ENCODE peak calls at places on chromosomes 7 and 10, in six cellular contexts. One of them, this sample, is unnamed.

GRCh38 chr10:78419481-78420265 is 386.0 kb downstream of the RPS24 start:
- DNase-seq in neuronal stem cell: no peak
- DNase-seq in K562: no peak
- DNase-seq in CD8-positive, alpha-beta memory T cell: no peak
- DNase-seq in small intestine: no peak
- DNase-seq in HCT116: no peak
- DNase-seq in this sample: no peak

GRCh38 chr7:32588657-32589056 is 93.4 kb downstream of the AVL9 start:
- DNase-seq in neuronal stem cell: no peak
- DNase-seq in K562: peak; percentile 22
- DNase-seq in CD8-positive, alpha-beta memory T cell: no peak
- DNase-seq in small intestine: no peak
- DNase-seq in HCT116: no peak
- DNase-seq in this sample: peak; percentile 78

GRCh38 chr10:8130973-8131911 is 76.8 kb downstream of the GATA3 start:
- DNase-seq in neuronal stem cell: no peak
- DNase-seq in K562: no peak
- DNase-seq in CD8-positive, alpha-beta memory T cell: no peak
- DNase-seq in small intestine: no peak
- DNase-seq in HCT116: peak; percentile 37
- DNase-seq in this sample: peak; percentile 25

GRCh38 chr7:112173214-112173905 is 32.8 kb downstream of the DOCK4 start:
- DNase-seq in neuronal stem cell: no peak
- DNase-seq in K562: no peak
- DNase-seq in CD8-positive, alpha-beta memory T cell: no peak
- DNase-seq in small intestine: no peak
- DNase-seq in HCT116: no peak
- DNase-seq in this sample: no peak

GRCh38 chr10:110357252-110357780 is 52.6 kb upstream of the SMNDC1 start:
- DNase-seq in neuronal stem cell: no peak
- DNase-seq in K562: peak; percentile 41
- DNase-seq in CD8-positive, alpha-beta memory T cell: no peak
- DNase-seq in small intestine: no peak
- DNase-seq in HCT116: peak; percentile 34
- DNase-seq in this sample: no peak

GRCh38 chr10:128875955-128876354 is 591.1 kb upstream of the MGMT start:
- DNase-seq in neuronal stem cell: no peak
- DNase-seq in K562: no peak
- DNase-seq in CD8-positive, alpha-beta memory T cell: no peak
- DNase-seq in small intestine: no peak
- DNase-seq in HCT116: no peak
- DNase-seq in this sample: no peak

GRCh38 chr7:83060218-83060617 is 102.5 kb downstream of the PCLO start:
- DNase-seq in neuronal stem cell: no peak
- DNase-seq in K562: no peak
- DNase-seq in CD8-positive, alpha-beta memory T cell: no peak
- DNase-seq in small intestine: peak; percentile 6
- DNase-seq in HCT116: no peak
- DNase-seq in this sample: no peak

GRCh38 chr10:82826132-82826531 is 951.1 kb downstream of the NRG3 start:
- DNase-seq in neuronal stem cell: no peak
- DNase-seq in K562: no peak
- DNase-seq in CD8-positive, alpha-beta memory T cell: no peak
- DNase-seq in small intestine: no peak
- DNase-seq in HCT116: no peak
- DNase-seq in this sample: no peak

GRCh38 chr10:131187886-131188285 is 123.6 kb downstream of the TCERG1L start:
- DNase-seq in neuronal stem cell: no peak
- DNase-seq in K562: no peak
- DNase-seq in CD8-positive, alpha-beta memory T cell: no peak
- DNase-seq in small intestine: no peak
- DNase-seq in HCT116: no peak
- DNase-seq in this sample: no peak

GRCh38 chr10:77056650-77057049 is 581.0 kb downstream of the KCNMA1 start:
- DNase-seq in neuronal stem cell: no peak
- DNase-seq in K562: no peak
- DNase-seq in CD8-positive, alpha-beta memory T cell: no peak
- DNase-seq in small intestine: no peak
- DNase-seq in HCT116: no peak
- DNase-seq in this sample: no peak

GRCh38 chr7:158289761-158290523 is 297.7 kb downstream of the PTPRN2 start:
- DNase-seq in neuronal stem cell: no peak
- DNase-seq in K562: no peak
- DNase-seq in CD8-positive, alpha-beta memory T cell: no peak
- DNase-seq in small intestine: no peak
- DNase-seq in HCT116: no peak
- DNase-seq in this sample: no peak

GRCh38 chr10:49272251-49273081 is 26.5 kb upstream of the C10orf71 start:
- DNase-seq in neuronal stem cell: no peak
- DNase-seq in K562: no peak
- DNase-seq in CD8-positive, alpha-beta memory T cell: no peak
- DNase-seq in small intestine: no peak
- DNase-seq in HCT116: no peak
- DNase-seq in this sample: no peak

GRCh38 chr10:30106987-30107386 is 47.6 kb upstream of the JCAD start:
- DNase-seq in neuronal stem cell: no peak
- DNase-seq in K562: no peak
- DNase-seq in CD8-positive, alpha-beta memory T cell: no peak
- DNase-seq in small intestine: no peak
- DNase-seq in HCT116: no peak
- DNase-seq in this sample: no peak

GRCh38 chr10:6514180-6514579 is 65.9 kb downstream of the PRKCQ start:
- DNase-seq in neuronal stem cell: no peak
- DNase-seq in K562: no peak
- DNase-seq in CD8-positive, alpha-beta memory T cell: no peak
- DNase-seq in small intestine: no peak
- DNase-seq in HCT116: no peak
- DNase-seq in this sample: no peak

GRCh38 chr10:6516277-6516676 is 63.8 kb downstream of the PRKCQ start:
- DNase-seq in neuronal stem cell: no peak
- DNase-seq in K562: peak; percentile 19
- DNase-seq in CD8-positive, alpha-beta memory T cell: no peak
- DNase-seq in small intestine: no peak
- DNase-seq in HCT116: no peak
- DNase-seq in this sample: no peak

GRCh38 chr10:6516877-6517276 is 63.2 kb downstream of the PRKCQ start:
- DNase-seq in neuronal stem cell: no peak
- DNase-seq in K562: no peak
- DNase-seq in CD8-positive, alpha-beta memory T cell: peak; percentile 29
- DNase-seq in small intestine: no peak
- DNase-seq in HCT116: no peak
- DNase-seq in this sample: no peak

GRCh38 chr10:6513509-6513908 is 66.6 kb downstream of the PRKCQ start:
- DNase-seq in neuronal stem cell: no peak
- DNase-seq in K562: no peak
- DNase-seq in CD8-positive, alpha-beta memory T cell: no peak
- DNase-seq in small intestine: no peak
- DNase-seq in HCT116: no peak
- DNase-seq in this sample: no peak

DNA sequence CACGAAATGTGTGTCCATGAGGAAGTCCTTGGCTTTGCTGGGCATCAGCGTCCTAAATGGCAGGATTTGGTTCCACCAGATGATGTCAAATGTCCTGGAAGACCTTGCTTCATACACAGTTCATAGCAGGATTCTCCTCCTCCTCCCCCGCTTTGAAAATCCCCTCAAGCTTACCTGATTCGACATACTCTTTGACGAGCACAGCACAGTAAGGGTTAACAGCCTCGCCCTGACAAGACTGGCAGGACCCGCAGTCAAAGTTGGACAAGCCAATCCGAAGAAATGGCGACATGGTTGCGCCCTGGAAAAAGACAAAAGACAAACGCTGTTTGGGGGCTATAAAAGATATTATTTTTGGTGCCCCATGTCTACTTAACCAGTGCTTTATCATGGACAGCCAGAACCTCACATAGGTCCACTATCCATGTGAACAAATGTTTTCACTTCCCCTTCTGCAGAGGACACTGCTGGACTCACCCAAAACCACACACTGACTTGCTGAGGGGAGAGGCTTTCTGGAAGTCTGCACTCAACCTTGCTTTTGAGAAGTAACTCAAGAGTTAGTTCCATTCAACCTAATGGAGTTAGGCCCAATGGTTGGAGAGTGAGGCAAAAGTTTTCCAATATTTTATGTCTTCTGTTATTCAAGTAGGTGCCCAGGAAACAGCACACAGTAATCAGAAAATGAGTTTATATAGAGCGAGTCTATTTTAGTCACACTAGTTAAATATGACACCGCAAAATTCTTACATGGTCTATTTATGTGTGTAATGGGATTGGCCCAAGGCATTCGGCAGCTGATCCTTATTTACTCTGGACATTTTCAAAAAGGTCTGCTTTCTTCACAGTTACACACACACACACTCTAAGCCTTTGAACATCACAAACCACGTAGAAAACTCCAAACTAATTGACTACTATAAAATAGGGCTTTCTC is 65.0 kb downstream of the PRKCQ start:
- DNase-seq in neuronal stem cell: no peak
- DNase-seq in K562: peak; percentile 66
- DNase-seq in CD8-positive, alpha-beta memory T cell: no peak
- DNase-seq in small intestine: no peak
- DNase-seq in HCT116: no peak
- DNase-seq in this sample: no peak
- H3K4me3 ChIP-seq in neuronal stem cell: no peak overlapping the region
- H3K4me3 ChIP-seq in K562: no peak overlapping the region
- H3K4me3 ChIP-seq in CD8-positive, alpha-beta memory T cell: no peak overlapping the region
- H3K4me3 ChIP-seq in small intestine: no peak overlapping the region
- H3K4me3 ChIP-seq in HCT116: no peak overlapping the region
- H3K4me3 ChIP-seq in this sample: no peak overlapping the region

DNA sequence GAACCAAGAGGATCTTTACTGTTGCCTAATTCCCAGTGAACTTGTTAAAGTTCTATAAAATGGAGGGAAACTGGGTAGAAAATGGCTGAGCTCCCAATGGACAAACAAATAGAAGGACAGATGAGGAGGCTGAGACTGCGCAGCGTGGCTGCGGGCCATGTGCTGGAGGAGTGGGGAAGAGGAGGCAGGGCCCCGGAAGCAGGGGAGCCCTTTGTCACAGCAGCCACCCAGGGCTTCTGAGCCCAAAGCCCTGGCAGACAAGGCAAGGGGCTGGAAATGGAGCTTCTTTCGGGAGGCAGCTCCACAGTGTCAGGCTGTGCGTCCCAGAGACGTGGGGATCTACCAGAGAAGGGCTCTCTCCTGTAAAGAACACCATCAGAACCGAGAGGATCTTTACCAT is 13.8 kb upstream of the CNPY1 start:
- DNase-seq in neuronal stem cell: no peak
- DNase-seq in K562: no peak
- DNase-seq in CD8-positive, alpha-beta memory T cell: no peak
- DNase-seq in small intestine: no peak
- DNase-seq in HCT116: no peak
- DNase-seq in this sample: no peak
- H3K4me3 ChIP-seq in neuronal stem cell: no peak overlapping the region
- H3K4me3 ChIP-seq in K562: no peak overlapping the region
- H3K4me3 ChIP-seq in CD8-positive, alpha-beta memory T cell: no peak overlapping the region
- H3K4me3 ChIP-seq in small intestine: no peak overlapping the region
- H3K4me3 ChIP-seq in HCT116: no peak overlapping the region
- H3K4me3 ChIP-seq in this sample: no peak overlapping the region

GRCh38 chr10:119368581-119368980 is 161.2 kb downstream of the GRK5 start:
- DNase-seq in neuronal stem cell: no peak
- DNase-seq in K562: no peak
- DNase-seq in CD8-positive, alpha-beta memory T cell: no peak
- DNase-seq in small intestine: no peak
- DNase-seq in HCT116: no peak
- DNase-seq in this sample: no peak

GRCh38 chr10:119370972-119371703 is 163.8 kb downstream of the GRK5 start:
- DNase-seq in neuronal stem cell: no peak
- DNase-seq in K562: no peak
- DNase-seq in CD8-positive, alpha-beta memory T cell: no peak
- DNase-seq in small intestine: no peak
- DNase-seq in HCT116: no peak
- DNase-seq in this sample: no peak

GRCh38 chr10:119368991-119369869 is 161.9 kb downstream of the GRK5 start:
- DNase-seq in neuronal stem cell: no peak
- DNase-seq in K562: no peak
- DNase-seq in CD8-positive, alpha-beta memory T cell: no peak
- DNase-seq in small intestine: no peak
- DNase-seq in HCT116: no peak
- DNase-seq in this sample: no peak

GRCh38 chr10:119371704-119372663 is 164.6 kb downstream of the GRK5 start:
- DNase-seq in neuronal stem cell: no peak
- DNase-seq in K562: no peak
- DNase-seq in CD8-positive, alpha-beta memory T cell: no peak
- DNase-seq in small intestine: no peak
- DNase-seq in HCT116: no peak
- DNase-seq in this sample: no peak

DNA sequence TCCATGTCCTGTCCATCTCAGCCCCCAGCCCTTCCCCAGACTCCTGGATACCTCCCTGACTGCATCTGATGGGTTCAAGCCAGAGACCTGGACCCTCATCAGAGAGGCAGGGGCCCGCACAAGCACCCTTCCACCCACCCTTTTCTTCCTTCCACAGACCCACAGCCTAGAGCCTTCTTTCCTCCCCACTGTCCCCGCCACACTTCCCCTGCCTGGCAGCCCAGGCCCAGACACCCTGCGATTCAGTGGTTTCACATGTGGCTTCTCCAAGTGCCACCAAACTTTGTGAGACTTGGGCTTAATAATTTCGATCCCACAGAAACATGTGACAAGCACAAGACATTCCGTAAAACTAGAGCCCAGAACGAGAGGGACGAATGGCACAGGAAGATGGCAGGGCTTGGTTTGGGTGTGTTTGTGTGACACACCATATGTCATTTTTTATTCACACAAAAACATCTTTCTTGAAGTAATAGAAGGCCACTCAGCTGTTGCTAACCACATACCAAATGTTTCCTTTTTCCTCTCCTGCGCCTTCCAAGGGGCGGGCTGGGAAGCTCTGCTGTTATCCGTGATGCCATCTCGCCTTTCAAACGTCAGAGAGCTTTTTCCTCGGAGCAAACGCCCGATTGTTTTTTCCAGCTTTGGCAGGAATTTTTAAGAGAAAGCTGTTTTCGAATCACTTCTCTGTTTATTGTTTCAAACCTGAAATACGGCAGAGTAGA is 162.8 kb downstream of the GRK5 start:
- DNase-seq in neuronal stem cell: no peak
- DNase-seq in K562: no peak
- DNase-seq in CD8-positive, alpha-beta memory T cell: no peak
- DNase-seq in small intestine: no peak
- DNase-seq in HCT116: no peak
- DNase-seq in this sample: no peak
- H3K4me3 ChIP-seq in neuronal stem cell: no peak overlapping the region
- H3K4me3 ChIP-seq in K562: no peak overlapping the region
- H3K4me3 ChIP-seq in CD8-positive, alpha-beta memory T cell: no peak overlapping the region
- H3K4me3 ChIP-seq in small intestine: no peak overlapping the region
- H3K4me3 ChIP-seq in HCT116: no peak overlapping the region
- H3K4me3 ChIP-seq in this sample: no peak overlapping the region

GRCh38 chr7:100865971-100866720 is 1.0 kb upstream of the TRIP6 start:
- DNase-seq in neuronal stem cell: no peak
- DNase-seq in K562: no peak
- DNase-seq in CD8-positive, alpha-beta memory T cell: peak; percentile 44
- DNase-seq in small intestine: peak; percentile 77
- DNase-seq in HCT116: peak; percentile 55
- DNase-seq in this sample: no peak
- H3K4me3 ChIP-seq in neuronal stem cell: no peak overlapping the region
- H3K4me3 ChIP-seq in K562: no peak overlapping the region
- H3K4me3 ChIP-seq in CD8-positive, alpha-beta memory T cell: peak overlapping the region; percentile 53
- H3K4me3 ChIP-seq in small intestine: no peak overlapping the region
- H3K4me3 ChIP-seq in HCT116: peak overlapping the region; percentile 95
- H3K4me3 ChIP-seq in this sample: no peak overlapping the region

This sample was measured in retinal pigment epithelial cell.